ENCODE peak calls at places on chromosomes 3 and 15, in six cellular contexts. O, Y, D, T, K and G are unnamed samples.

GRCh38 chr3:129256270-129256669 is 6.9 kb downstream of the COPG1 start:
- DNase-seq in O (no peak), Y (no peak), D (no peak), T (no peak), K (no peak), G (no peak)

GRCh38 chr3:50334339-50335075 is 6.1 kb downstream of the RASSF1 start:
- DNase-seq in O (no peak), Y (no peak), D (no peak), T (no peak), K (no peak), G (no peak)

GRCh38 chr3:152299243-152299976 is 30.7 kb downstream of the MBNL1 start:
- DNase-seq in O (no peak), Y (no peak), D (no peak), T (no peak), K (peak; percentile 59), G (peak; percentile 25)

GRCh38 chr3:104546301-104546700 is 820.4 kb upstream of the ALCAM start:
- DNase-seq in O (no peak), Y (no peak), D (no peak), T (no peak), K (no peak), G (no peak)

GRCh38 chr3:120469440-120470415 is 18.9 kb upstream of the FSTL1 start:
- DNase-seq in O (no peak), Y (no peak), D (no peak), T (no peak), K (no peak), G (no peak)

GRCh38 chr3:133486658-133487057 is 86.8 kb downstream of the BFSP2 start:
- DNase-seq in O (no peak), Y (no peak), D (no peak), T (no peak), K (no peak), G (no peak)

GRCh38 chr3:88231207-88231606 is 81.4 kb downstream of the C3orf38 start:
- DNase-seq in O (peak; percentile 57), Y (no peak), D (no peak), T (no peak), K (no peak), G (no peak)

GRCh38 chr3:10142707-10143560 is 1.4 kb downstream of the VHL start:
- DNase-seq in O (no peak), Y (no peak), D (no peak), T (no peak), K (peak; percentile 29), G (peak; percentile 10)

GRCh38 chr3:88092270-88092669 is 33.2 kb downstream of the ZNF654 start:
- DNase-seq in O (no peak), Y (no peak), D (no peak), T (no peak), K (no peak), G (no peak)

GRCh38 chr15:39409876-39410505 is 170.9 kb upstream of the THBS1 start:
- DNase-seq in O (no peak), Y (no peak), D (no peak), T (no peak), K (no peak), G (no peak)

GRCh38 chr15:70266412-70267089 is 168.8 kb upstream of the TLE3 start:
- DNase-seq in O (no peak), Y (peak; percentile 15), D (peak; percentile 57), T (no peak), K (no peak), G (no peak)

GRCh38 chr3:4583441-4583840 is 90.3 kb downstream of the ITPR1 start:
- DNase-seq in O (no peak), Y (no peak), D (no peak), T (no peak), K (no peak), G (no peak)

GRCh38 chr15:45377630-45378148 is 655 bp downstream of the GATM start:
- DNase-seq in O (no peak), Y (no peak), D (peak; percentile 45), T (no peak), K (no peak), G (no peak)

GRCh38 chr3:148450819-148451218 is 246.9 kb upstream of the AGTR1 start:
- DNase-seq in O (no peak), Y (no peak), D (no peak), T (no peak), K (no peak), G (no peak)

GRCh38 chr3:86438544-86438943 is 552.4 kb downstream of the VGLL3 start:
- DNase-seq in O (no peak), Y (no peak), D (no peak), T (no peak), K (no peak), G (no peak)

GRCh38 chr3:72488736-72489030 is 359.6 kb downstream of the SHQ1 start:
- DNase-seq in O (peak; percentile 49), Y (peak; percentile 43), D (no peak), T (no peak), K (no peak), G (no peak)

GRCh38 chr15:39028069-39028468 is 463.5 kb upstream of the RASGRP1 start:
- DNase-seq in O (peak; percentile 19), Y (peak; percentile 73), D (no peak), T (no peak), K (no peak), G (no peak)

GRCh38 chr15:93298901-93299300 is 209.9 kb upstream of the RGMA start:
- DNase-seq in O (no peak), Y (no peak), D (no peak), T (no peak), K (no peak), G (no peak)

GRCh38 chr3:42855547-42856380 is 19.9 kb downstream of the CYP8B1 start:
- DNase-seq in O (no peak), Y (no peak), D (no peak), T (no peak), K (no peak), G (no peak)

GRCh38 chr3:197289726-197290125 is 8.7 kb downstream of the DLG1 start:
- DNase-seq in O (no peak), Y (no peak), D (no peak), T (no peak), K (no peak), G (no peak)

GRCh38 chr3:125055913-125056705 is at the start of gene HEG1:
- DNase-seq in O (no peak), Y (peak; percentile 78), D (peak; percentile 65), T (peak; percentile 65), K (peak; percentile 81), G (peak; percentile 64)

GRCh38 chr3:127221062-127222035 is 28.4 kb downstream of the PRR23E start:
- DNase-seq in O (no peak), Y (no peak), D (no peak), T (no peak), K (no peak), G (no peak)

GRCh38 chr3:125292015-125292414 is 79.5 kb upstream of the SLC12A8 start:
- DNase-seq in O (no peak), Y (no peak), D (no peak), T (no peak), K (no peak), G (no peak)

GRCh38 chr3:50671331-50671730 is 3.4 kb upstream of the DOCK3 start:
- DNase-seq in O (peak; percentile 57), Y (peak; percentile 78), D (no peak), T (no peak), K (no peak), G (no peak)

GRCh38 chr3:138862924-138863775 is 28.4 kb upstream of the PIK3CB start:
- DNase-seq in O (peak; percentile 55), Y (peak; percentile 36), D (peak; percentile 20), T (no peak), K (no peak), G (no peak)

GRCh38 chr3:154122912-154123559 is 1.8 kb downstream of the ARHGEF26 start:
- DNase-seq in O (no peak), Y (no peak), D (no peak), T (no peak), K (no peak), G (no peak)

GRCh38 chr3:197854596-197855343 is 63.7 kb downstream of the LRCH3 start:
- DNase-seq in O (peak; percentile 83), Y (peak; percentile 67), D (no peak), T (no peak), K (no peak), G (no peak)

GRCh38 chr3:186465508-186465907 is 78.7 kb downstream of the CRYGS start:
- DNase-seq in O (no peak), Y (no peak), D (no peak), T (no peak), K (no peak), G (no peak)

GRCh38 chr3:117350386-117350785 is 640.8 kb downstream of the TUSC7 start:
- DNase-seq in O (no peak), Y (no peak), D (no peak), T (no peak), K (no peak), G (no peak)

GRCh38 chr15:32033186-32033890 is 3.0 kb downstream of the CHRNA7 start:
- DNase-seq in O (no peak), Y (no peak), D (peak; percentile 23), T (no peak), K (no peak), G (no peak)

GRCh38 chr3:118984699-118985098 is 49.9 kb downstream of the IGSF11 start:
- DNase-seq in O (no peak), Y (no peak), D (no peak), T (no peak), K (no peak), G (no peak)

GRCh38 chr3:51934139-51934850 is 7.4 kb downstream of the RRP9 start:
- DNase-seq in O (no peak), Y (no peak), D (no peak), T (no peak), K (no peak), G (no peak)

GRCh38 chr3:23116041-23116440 is 87.1 kb upstream of the UBE2E2 start:
- DNase-seq in O (no peak), Y (peak; percentile 27), D (no peak), T (no peak), K (no peak), G (no peak)

GRCh38 chr3:69786854-69787253 is 47.6 kb downstream of the MITF start:
- DNase-seq in O (no peak), Y (no peak), D (no peak), T (no peak), K (no peak), G (no peak)

GRCh38 chr3:114519415-114519814 is 225.6 kb downstream of the TIGIT start:
- DNase-seq in O (peak; percentile 54), Y (peak; percentile 48), D (no peak), T (no peak), K (no peak), G (no peak)

GRCh38 chr3:58161435-58162398 is 49.1 kb downstream of the DNASE1L3 start:
- DNase-seq in O (peak; percentile 90), Y (peak; percentile 83), D (no peak), T (no peak), K (no peak), G (no peak)

GRCh38 chr3:45547764-45548683 is 46.5 kb upstream of the LIMD1 start:
- DNase-seq in O (peak; percentile 42), Y (peak; percentile 54), D (no peak), T (no peak), K (no peak), G (no peak)